ENCODE peak calls at places on chromosomes 1 and 21, in seven cellular contexts. D, A, Y, H, K, T and U are unnamed samples.
A peak's percentile ranks its signal among the peaks of the same experiment; 100 is the strongest.

GRCh38 chr1:115400426-115400825 is 62.4 kb upstream of the NGF start:
- DNase-seq in D (no peak), A (no peak), Y (no peak), H (no peak), K (no peak), T (no peak), U (no peak)

GRCh38 chr1:222644649-222645005 is 26.7 kb downstream of the MIA3 start:
- DNase-seq in D (no peak), A (no peak), Y (peak; percentile 24), H (no peak), K (no peak), T (no peak), U (no peak)

GRCh38 chr21:40041446-40041845 is 174.2 kb downstream of the PCP4 start:
- DNase-seq in D (no peak), A (no peak), Y (no peak), H (no peak), K (no peak), T (no peak), U (no peak)

GRCh38 chr1:18901952-18902522 is 318 bp downstream of the ALDH4A1 start:
- DNase-seq in D (peak; percentile 15), A (no peak), Y (peak; percentile 20), H (no peak), K (no peak), T (no peak), U (no peak)

GRCh38 chr1:231242516-231243198 is 1.6 kb downstream of the GNPAT start:
- DNase-seq in D (no peak), A (no peak), Y (peak; percentile 24), H (peak; percentile 34), K (no peak), T (no peak), U (no peak)

GRCh38 chr1:231376101-231376500 is 38.0 kb downstream of the SPRTN start:
- DNase-seq in D (peak; percentile 26), A (no peak), Y (no peak), H (peak; percentile 32), K (no peak), T (no peak), U (no peak)

GRCh38 chr1:184299796-184300195 is 87.0 kb upstream of the C1orf21 start:
- DNase-seq in D (no peak), A (no peak), Y (no peak), H (no peak), K (no peak), T (no peak), U (no peak)

GRCh38 chr1:9080704-9081291 is 11.4 kb upstream of the SLC2A5 start:
- DNase-seq in D (peak; percentile 77), A (no peak), Y (peak; percentile 64), H (no peak), K (no peak), T (no peak), U (no peak)

GRCh38 chr1:239560921-239561320 is 174.6 kb downstream of the CHRM3 start:
- DNase-seq in D (no peak), A (no peak), Y (no peak), H (no peak), K (no peak), T (no peak), U (no peak)

GRCh38 chr1:41486053-41486891 is 1.8 kb upstream of the EDN2 start:
- DNase-seq in D (no peak), A (no peak), Y (peak; percentile 91), H (peak; percentile 59), K (no peak), T (peak; percentile 73), U (peak; percentile 81)

GRCh38 chr1:41811978-41812852 is 106.5 kb downstream of the HIVEP3 start:
- DNase-seq in D (peak; percentile 85), A (peak; percentile 73), Y (peak; percentile 89), H (peak; percentile 92), K (peak; percentile 73), T (peak; percentile 79), U (no peak)

GRCh38 chr1:42282867-42283583 is 52.0 kb downstream of the FOXJ3 start:
- DNase-seq in D (peak; percentile 45), A (no peak), Y (peak; percentile 50), H (peak; percentile 59), K (no peak), T (no peak), U (no peak)

GRCh38 chr1:35702540-35702939 is 16.1 kb downstream of the C1orf216 start:
- DNase-seq in D (no peak), A (no peak), Y (no peak), H (no peak), K (no peak), T (peak; percentile 44), U (no peak)

GRCh38 chr1:228664399-228664914 is 70.8 kb upstream of the RHOU start:
- DNase-seq in D (peak; percentile 92), A (peak; percentile 75), Y (peak; percentile 33), H (peak; percentile 50), K (peak; percentile 72), T (peak; percentile 75), U (no peak)

GRCh38 chr1:201183728-201184127 is 6.9 kb upstream of the IGFN1 start:
- DNase-seq in D (no peak), A (no peak), Y (no peak), H (no peak), K (no peak), T (no peak), U (no peak)

GRCh38 chr1:61170328-61171238 is 88.2 kb downstream of the NFIA start:
- DNase-seq in D (peak; percentile 39), A (no peak), Y (peak; percentile 29), H (peak; percentile 49), K (no peak), T (no peak), U (no peak)

GRCh38 chr1:181077576-181078242 is 10.8 kb upstream of the IER5 start:
- DNase-seq in D (peak; percentile 77), A (no peak), Y (peak; percentile 78), H (peak; percentile 61), K (no peak), T (no peak), U (no peak)

GRCh38 chr1:36585760-36586072 is 103.0 kb upstream of the CSF3R start:
- DNase-seq in D (peak; percentile 4), A (no peak), Y (peak; percentile 5), H (no peak), K (no peak), T (no peak), U (no peak)

GRCh38 chr1:161954050-161954449 is 69.6 kb downstream of the OLFML2B start:
- DNase-seq in D (no peak), A (no peak), Y (peak; percentile 23), H (no peak), K (no peak), T (no peak), U (no peak)

GRCh38 chr1:28855469-28855944 is 43.5 kb downstream of the OPRD1 start:
- DNase-seq in D (no peak), A (no peak), Y (peak; percentile 16), H (no peak), K (no peak), T (no peak), U (no peak)

GRCh38 chr1:30875197-30875596 is 33.4 kb downstream of the SDC3 start:
- DNase-seq in D (no peak), A (no peak), Y (no peak), H (no peak), K (no peak), T (no peak), U (no peak)

GRCh38 chr1:30878016-30878415 is 30.5 kb downstream of the SDC3 start:
- DNase-seq in D (no peak), A (no peak), Y (no peak), H (no peak), K (no peak), T (no peak), U (no peak)

GRCh38 chr1:30877205-30877912 is 31.2 kb downstream of the SDC3 start:
- DNase-seq in D (no peak), A (no peak), Y (peak; percentile 72), H (peak; percentile 87), K (no peak), T (no peak), U (peak; percentile 90)

GRCh38 chr1:30875916-30876315 is 32.6 kb downstream of the SDC3 start:
- DNase-seq in D (no peak), A (no peak), Y (no peak), H (no peak), K (no peak), T (no peak), U (no peak)

DNA sequence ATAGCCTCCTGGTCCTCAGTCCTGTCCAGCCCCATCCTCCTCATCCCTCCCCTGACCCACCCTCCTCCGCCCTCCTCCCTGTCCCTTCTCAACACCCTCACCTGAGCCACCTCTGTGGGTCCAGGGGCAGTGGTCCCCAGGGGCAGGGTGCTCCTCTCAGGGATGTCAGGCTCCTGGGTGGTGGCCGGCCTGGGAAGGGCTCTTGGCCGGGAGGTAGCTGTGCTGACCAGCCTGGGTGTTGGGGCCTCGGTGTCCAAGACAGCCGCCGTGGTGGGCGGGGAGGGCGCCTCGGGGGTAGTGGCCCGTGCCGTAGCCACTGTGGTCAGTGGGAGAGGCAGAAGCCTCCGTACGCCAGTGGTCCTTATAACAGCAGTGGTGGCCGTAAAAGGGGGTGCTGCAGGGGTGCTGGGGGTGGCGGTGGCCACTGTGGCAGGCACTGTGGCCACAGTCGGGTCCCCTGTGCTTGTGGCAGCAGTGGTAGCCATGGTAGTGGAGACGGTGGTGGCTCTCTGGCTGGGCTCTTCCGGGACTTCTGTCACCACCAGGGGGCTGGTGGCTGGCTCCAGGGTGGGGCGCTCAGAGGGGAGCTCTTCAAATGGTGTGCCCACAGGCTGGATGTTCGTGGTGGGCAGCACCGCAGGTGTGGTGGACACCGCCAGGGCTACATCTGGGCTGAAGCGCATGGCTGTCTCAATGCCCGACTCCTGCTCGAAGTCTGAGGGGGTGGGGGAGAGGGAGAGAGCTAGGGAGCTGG is 31.9 kb downstream of the SDC3 start:
- DNase-seq in D (no peak), A (no peak), Y (no peak), H (no peak), K (no peak), T (no peak), U (no peak)
- H3K9ac ChIP-seq in D (no peak overlapping the region), A (no peak overlapping the region), Y (no peak overlapping the region), H (peak overlapping the region; percentile 35), K (no peak overlapping the region), T (no peak overlapping the region), U (no peak overlapping the region)

DNA sequence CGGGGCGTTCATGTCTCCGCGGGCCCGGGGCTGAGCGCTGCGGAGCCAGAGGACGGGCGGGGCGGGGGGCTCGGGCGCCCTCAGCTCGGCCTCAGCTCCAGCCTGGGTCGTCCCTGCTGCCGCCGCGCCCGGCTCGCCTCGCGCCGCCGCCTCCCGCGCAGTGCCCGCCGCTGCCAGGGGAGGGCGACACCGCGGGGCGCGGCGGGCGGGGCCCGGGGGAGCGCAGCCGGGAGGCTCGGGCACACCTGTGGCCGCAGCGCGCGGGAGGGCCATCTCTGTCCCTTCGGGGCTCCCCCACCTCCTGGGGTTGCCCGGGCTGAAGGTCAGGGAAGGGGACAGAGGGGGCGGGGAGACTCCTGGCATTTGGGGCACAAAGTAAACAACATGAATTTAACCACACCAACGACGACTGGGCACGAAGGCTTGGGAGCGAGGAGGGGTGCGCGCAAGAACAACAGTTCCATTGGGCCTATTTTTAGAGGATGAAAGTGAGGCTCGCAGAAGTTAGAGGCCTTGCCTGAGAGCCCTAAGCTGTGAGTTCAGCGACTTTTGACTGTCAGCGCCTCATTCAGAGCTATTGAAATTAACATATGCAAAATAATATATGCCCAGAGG is at the start of gene FAM131C:
- DNase-seq in D (peak; percentile 54), A (peak; percentile 49), Y (no peak), H (no peak), K (peak; percentile 95), T (peak; percentile 82), U (no peak)
- H3K9ac ChIP-seq in D (peak within 1 kb of the TSS; percentile 44), A (no peak within 1 kb of the TSS), Y (peak within 1 kb of the TSS; percentile 53), H (no peak within 1 kb of the TSS), K (no peak within 1 kb of the TSS), T (no peak within 1 kb of the TSS), U (peak within 1 kb of the TSS; percentile 49)

GRCh38 chr1:109822749-109823542 is 59.2 kb upstream of the EPS8L3 start:
- DNase-seq in D (no peak), A (peak; percentile 11), Y (no peak), H (no peak), K (no peak), T (no peak), U (no peak)
- H3K9ac ChIP-seq in D (no peak overlapping the region), A (no peak overlapping the region), Y (no peak overlapping the region), H (no peak overlapping the region), K (no peak overlapping the region), T (no peak overlapping the region), U (no peak overlapping the region)

GRCh38 chr1:112713466-112714312 is 1.4 kb downstream of the PPM1J start:
- DNase-seq in D (no peak), A (peak; percentile 51), Y (no peak), H (no peak), K (no peak), T (peak; percentile 28), U (peak; percentile 70)
- H3K9ac ChIP-seq in D (no peak overlapping the region), A (no peak overlapping the region), Y (no peak overlapping the region), H (no peak overlapping the region), K (peak overlapping the region; percentile 22), T (no peak overlapping the region), U (peak overlapping the region; percentile 18)